ENCODE peak calls at places on chromosome 7, in ten cellular contexts. X is choroid plexus epithelial cell; G is AML-193; D is SW480; N is anterior cingulate cortex; V is NT2/D1; E is activated T-cell treated with anti-CD3 and anti-CD28 coated beads, Interleukin-2, amount 50 U/mL, for 4 hours; S is naive thymus-derived CD4-positive, alpha-beta T cell; Y is foreskin fibroblast; K is progenitor cell of endocrine pancreas. P is an unnamed sample.

GRCh38 chr7:105350906-105351305 is 37.8 kb downstream of the SRPK2 start:
- DNase-seq in X (no peak), G (no peak), D (no peak), N (no peak), V (no peak), E (no peak), S (no peak), Y (no peak), K (no peak), P (no peak)

GRCh38 chr7:26369519-26370385 is 78.1 kb downstream of the SNX10 start:
- DNase-seq in X (peak), G (peak), D (peak), N (no peak), V (peak), E (no peak), S (peak), Y (peak), K (peak), P (no peak)

GRCh38 chr7:12322287-12322902 is 81.3 kb downstream of the VWDE start:
- DNase-seq in X (peak), G (peak), D (peak), N (no peak), V (no peak), E (peak), S (peak), Y (no peak), K (no peak), P (no peak)

GRCh38 chr7:95324396-95324795 is at the start of gene PON1:
- DNase-seq in X (no peak), G (no peak), D (no peak), N (no peak), V (no peak), E (no peak), S (no peak), Y (no peak), K (peak), P (no peak)

GRCh38 chr7:36686499-36686898 is 37.8 kb downstream of the AOAH start:
- DNase-seq in X (peak), G (no peak), D (peak), N (no peak), V (no peak), E (peak), S (no peak), Y (peak), K (no peak), P (peak)

GRCh38 chr7:123769371-123769770 is 20.6 kb upstream of the WASL start:
- DNase-seq in X (peak), G (no peak), D (no peak), N (no peak), V (no peak), E (no peak), S (no peak), Y (peak), K (no peak), P (no peak)

GRCh38 chr7:71193099-71193810 is 61.3 kb downstream of the GALNT17 start:
- DNase-seq in X (no peak), G (no peak), D (no peak), N (no peak), V (no peak), E (no peak), S (no peak), Y (no peak), K (no peak), P (no peak)

GRCh38 chr7:133797818-133798485 is 329.2 kb upstream of the LRGUK start:
- DNase-seq in X (peak), G (no peak), D (no peak), N (no peak), V (no peak), E (no peak), S (no peak), Y (peak), K (no peak), P (no peak)

GRCh38 chr7:155000795-155001194 is 2.1 kb downstream of the PAXIP1 start:
- DNase-seq in X (no peak), G (no peak), D (peak), N (no peak), V (no peak), E (no peak), S (no peak), Y (no peak), K (no peak), P (no peak)

GRCh38 chr7:13946181-13946580 is 43.3 kb downstream of the ETV1 start:
- DNase-seq in X (peak), G (no peak), D (no peak), N (no peak), V (no peak), E (no peak), S (no peak), Y (peak), K (no peak), P (no peak)

GRCh38 chr7:25382869-25383268 is 154.6 kb upstream of the NPVF start:
- DNase-seq in X (no peak), G (no peak), D (no peak), N (no peak), V (no peak), E (no peak), S (no peak), Y (no peak), K (no peak), P (no peak)

GRCh38 chr7:21771906-21772610 is 173.6 kb downstream of the CDCA7L start:
- DNase-seq in X (peak), G (no peak), D (no peak), N (no peak), V (peak), E (no peak), S (no peak), Y (no peak), K (no peak), P (no peak)

GRCh38 chr7:115252461-115252860 is 330.6 kb downstream of the MDFIC start:
- DNase-seq in X (no peak), G (no peak), D (no peak), N (no peak), V (no peak), E (no peak), S (no peak), Y (no peak), K (no peak), P (no peak)

GRCh38 chr7:47792521-47793121 is 155.6 kb downstream of the PKD1L1 start:
- DNase-seq in X (peak), G (no peak), D (no peak), N (no peak), V (peak), E (no peak), S (no peak), Y (no peak), K (no peak), P (no peak)

GRCh38 chr7:32074787-32075570 is 4.8 kb upstream of the PDE1C start:
- DNase-seq in X (no peak), G (no peak), D (no peak), N (peak), V (no peak), E (no peak), S (no peak), Y (no peak), K (no peak), P (no peak)

GRCh38 chr7:15686209-15686956 is at the start of gene MEOX2:
- DNase-seq in X (peak), G (no peak), D (peak), N (no peak), V (no peak), E (no peak), S (no peak), Y (peak), K (no peak), P (no peak)

GRCh38 chr7:116259156-116259555 is 48.8 kb downstream of the TES start:
- DNase-seq in X (peak), G (no peak), D (no peak), N (no peak), V (no peak), E (no peak), S (no peak), Y (no peak), K (no peak), P (no peak)

GRCh38 chr7:74612015-74612829 is 45.3 kb upstream of the GTF2I start:
- DNase-seq in X (peak), G (no peak), D (no peak), N (peak), V (no peak), E (no peak), S (no peak), Y (no peak), K (no peak), P (no peak)

GRCh38 chr7:98621573-98622482 is 4.7 kb downstream of the NPTX2 start:
- DNase-seq in X (no peak), G (no peak), D (no peak), N (no peak), V (no peak), E (no peak), S (no peak), Y (no peak), K (no peak), P (no peak)

P was measured in natural killer cell treated with Interleukin-12 subunit alpha and Interleukin-12 subunit beta and Interleukin-15 and Interleukin-18, amount 100 ng/mL, for 72 hours.